ENCODE peak calls at places on chromosomes 12 and 14, in ten cellular contexts. H is HCT116, E is tibial nerve, U is left ventricle myocardium inferior, O is mammary epithelial cell, K is dorsolateral prefrontal cortex, D is Calu3, V is GM20000, S is stomach, T is mesothelial cell of epicardium. B is an unnamed sample.

GRCh38 chr14:96565811-96566210 is 63.6 kb downstream of the PAPOLA start:
- DNase-seq in H (no peak), E (no peak), U (no peak), O (no peak), K (no peak), D (no peak), V (no peak), S (no peak), T (no peak), B (no peak)

GRCh38 chr12:49200882-49201594 is 12.2 kb upstream of the TUBA1A start:
- DNase-seq in H (peak), E (peak), U (no peak), O (peak), K (no peak), D (no peak), V (peak), S (no peak), T (no peak), B (no peak)

GRCh38 chr14:71289536-71289935 is 382.3 kb downstream of the PCNX1 start:
- DNase-seq in H (no peak), E (no peak), U (no peak), O (no peak), K (no peak), D (no peak), V (peak), S (no peak), T (no peak), B (peak)

GRCh38 chr14:96191355-96191754 is 13.3 kb upstream of the BDKRB2 start:
- DNase-seq in H (no peak), E (no peak), U (no peak), O (no peak), K (no peak), D (no peak), V (no peak), S (no peak), T (no peak), B (no peak)

GRCh38 chr14:45990252-45990651 is 661.3 kb downstream of the RPL10L start:
- DNase-seq in H (peak), E (no peak), U (no peak), O (no peak), K (no peak), D (no peak), V (no peak), S (no peak), T (no peak), B (no peak)

GRCh38 chr12:11827096-11827841 is 177.8 kb downstream of the ETV6 start:
- DNase-seq in H (no peak), E (no peak), U (no peak), O (no peak), K (no peak), D (no peak), V (no peak), S (no peak), T (no peak), B (no peak)

GRCh38 chr12:95520825-95521224 is 30.5 kb downstream of the USP44 start:
- DNase-seq in H (no peak), E (no peak), U (no peak), O (no peak), K (no peak), D (no peak), V (no peak), S (no peak), T (no peak), B (no peak)

GRCh38 chr14:24900281-24900868 is 149.6 kb downstream of the STXBP6 start:
- DNase-seq in H (no peak), E (peak), U (no peak), O (no peak), K (no peak), D (no peak), V (no peak), S (no peak), T (no peak), B (no peak)

GRCh38 chr14:30521899-30522736 is 36.8 kb upstream of the G2E3 start:
- DNase-seq in H (peak), E (no peak), U (no peak), O (peak), K (no peak), D (no peak), V (peak), S (no peak), T (no peak), B (no peak)

GRCh38 chr12:124434951-124435805 is 132.2 kb downstream of the NCOR2 start:
- DNase-seq in H (no peak), E (no peak), U (no peak), O (no peak), K (no peak), D (no peak), V (no peak), S (no peak), T (no peak), B (no peak)

GRCh38 chr12:570237-570925 is 92.9 kb downstream of the NINJ2 start:
- DNase-seq in H (peak), E (peak), U (peak), O (peak), K (no peak), D (peak), V (no peak), S (peak), T (peak), B (no peak)

GRCh38 chr14:34423445-34423844 is 38.6 kb downstream of the SPTSSA start:
- DNase-seq in H (no peak), E (no peak), U (no peak), O (no peak), K (no peak), D (no peak), V (no peak), S (no peak), T (no peak), B (no peak)

GRCh38 chr14:85579957-85580356 is 50.0 kb downstream of the FLRT2 start:
- DNase-seq in H (no peak), E (no peak), U (no peak), O (no peak), K (no peak), D (no peak), V (no peak), S (no peak), T (no peak), B (no peak)

GRCh38 chr12:1880153-1880845 is 38.2 kb downstream of the CACNA2D4 start:
- DNase-seq in H (no peak), E (no peak), U (no peak), O (no peak), K (no peak), D (no peak), V (no peak), S (no peak), T (no peak), B (no peak)

GRCh38 chr12:50240792-50241114 is 42.6 kb downstream of the LIMA1 start:
- DNase-seq in H (no peak), E (no peak), U (no peak), O (no peak), K (no peak), D (no peak), V (no peak), S (no peak), T (no peak), B (no peak)

GRCh38 chr12:108364879-108365278 is 25.8 kb upstream of the CMKLR1 start:
- DNase-seq in H (no peak), E (no peak), U (no peak), O (no peak), K (no peak), D (no peak), V (no peak), S (no peak), T (no peak), B (no peak)

GRCh38 chr12:99745106-99745505 is 97.6 kb downstream of the GARIN6 start:
- DNase-seq in H (no peak), E (no peak), U (no peak), O (no peak), K (no peak), D (no peak), V (no peak), S (no peak), T (no peak), B (no peak)

GRCh38 chr12:99745895-99746294 is 98.3 kb downstream of the GARIN6 start:
- DNase-seq in H (no peak), E (no peak), U (no peak), O (no peak), K (no peak), D (no peak), V (no peak), S (no peak), T (no peak), B (no peak)

DNA sequence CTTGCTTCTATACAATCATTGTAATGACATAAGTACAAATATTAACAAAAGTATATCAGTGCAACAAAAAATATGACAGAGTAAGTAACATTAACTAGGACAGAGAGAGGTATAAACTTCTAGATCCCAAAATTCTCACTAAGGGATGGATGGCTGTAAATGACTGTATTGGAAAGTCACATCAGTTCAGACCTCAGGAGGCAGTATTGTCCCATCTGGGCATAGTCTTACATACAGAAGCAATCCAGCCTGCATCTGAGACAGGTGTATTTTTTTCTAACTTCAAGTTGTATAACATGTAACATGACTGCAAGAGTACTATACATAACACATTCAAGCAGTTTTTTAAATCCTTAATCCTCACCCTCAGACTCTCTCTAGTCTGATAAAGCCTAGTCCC is 99.0 kb downstream of the GARIN6 start:
- DNase-seq in H (no peak), E (no peak), U (no peak), O (no peak), K (no peak), D (no peak), V (no peak), S (no peak), T (no peak), B (no peak)
- TF ChIP-seq CTCF in H (no peak), E (no peak), U (no peak), O (peak), K (no peak), D (no peak), V (no peak), S (no peak), T (no peak), B (no peak)

DNA sequence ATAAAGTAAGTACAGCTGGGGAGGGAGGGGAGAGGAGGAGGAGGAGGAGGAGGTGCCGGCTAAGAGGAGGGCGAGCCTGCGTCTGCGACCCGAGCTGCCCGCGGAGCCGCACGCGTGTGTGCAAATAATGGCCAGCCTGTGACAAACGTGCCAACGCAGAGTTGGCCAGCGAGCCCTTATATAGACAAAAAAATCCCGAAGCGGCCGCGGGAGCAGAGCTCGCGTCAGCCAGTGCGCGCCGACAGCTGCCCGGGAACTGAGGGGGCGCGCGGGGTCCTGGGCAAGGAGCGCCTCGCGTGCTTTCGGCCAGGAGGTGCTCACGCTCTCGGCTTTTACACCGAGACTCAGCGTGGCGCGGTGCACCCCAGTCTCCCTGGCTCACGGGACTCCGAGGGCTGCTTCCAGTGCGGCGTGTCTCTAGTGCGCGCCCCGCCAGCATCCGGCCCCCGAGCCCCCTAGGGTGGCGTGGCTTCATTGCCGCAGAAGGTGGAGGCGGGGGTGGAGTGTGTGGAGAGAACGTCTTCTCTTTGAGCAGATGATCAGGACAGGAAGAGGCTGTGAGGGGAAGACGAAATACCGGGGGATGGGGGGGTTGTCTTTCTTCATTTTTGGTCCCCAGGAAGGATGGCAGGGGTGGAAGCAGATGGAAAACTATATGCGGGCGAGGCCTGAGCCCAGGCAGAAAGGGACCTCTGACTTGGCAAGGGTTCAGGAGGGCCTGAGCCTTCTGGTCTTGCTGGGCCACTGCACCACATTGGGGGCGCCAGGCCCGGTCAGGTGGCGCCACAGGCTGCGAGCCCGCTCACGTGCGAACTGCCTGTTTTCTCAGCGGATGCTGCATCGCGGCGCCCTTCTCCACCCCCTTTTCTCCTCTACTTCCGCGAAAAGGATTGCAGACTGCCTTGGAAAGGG is 659 bp downstream of the SLC16A7 start:
- DNase-seq in H (peak), E (peak), U (peak), O (peak), K (peak), D (peak), V (peak), S (peak), T (peak), B (peak)
- TF ChIP-seq CTCF in H (no peak), E (no peak), U (no peak), O (no peak), K (no peak), D (no peak), V (no peak), S (no peak), T (no peak), B (no peak)

GRCh38 chr12:128644664-128645296 is 179.0 kb downstream of the SLC15A4 start:
- DNase-seq in H (no peak), E (peak), U (no peak), O (no peak), K (peak), D (peak), V (peak), S (peak), T (no peak), B (peak)
- TF ChIP-seq CTCF in H (no peak), E (peak), U (peak), O (peak), K (peak), D (peak), V (peak), S (peak), T (peak), B (peak)

DNA sequence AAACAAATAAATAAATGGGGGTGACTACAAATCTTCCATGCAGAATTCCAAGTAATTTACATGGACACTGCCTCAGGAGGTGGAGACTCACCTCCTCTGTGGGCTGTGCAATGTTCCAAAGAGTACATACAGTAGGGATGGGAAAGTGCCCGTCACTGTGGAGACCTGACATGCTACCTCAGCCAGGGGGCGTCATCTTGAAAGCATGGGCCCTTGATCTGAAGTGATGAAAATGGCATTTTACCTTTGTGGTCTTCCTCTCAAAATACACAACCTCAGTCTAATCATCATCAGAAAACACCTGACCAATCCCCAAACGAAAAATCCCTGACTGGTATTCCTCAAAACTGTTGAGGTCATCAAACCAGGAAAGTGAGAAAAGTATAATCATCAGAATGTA is 48.4 kb downstream of the ANAPC7 start:
- DNase-seq in H (peak), E (no peak), U (no peak), O (no peak), K (no peak), D (peak), V (peak), S (no peak), T (no peak), B (peak)
- TF ChIP-seq CTCF in H (peak), E (no peak), U (peak), O (peak), K (no peak), D (peak), V (peak), S (peak), T (peak), B (peak)

DNA sequence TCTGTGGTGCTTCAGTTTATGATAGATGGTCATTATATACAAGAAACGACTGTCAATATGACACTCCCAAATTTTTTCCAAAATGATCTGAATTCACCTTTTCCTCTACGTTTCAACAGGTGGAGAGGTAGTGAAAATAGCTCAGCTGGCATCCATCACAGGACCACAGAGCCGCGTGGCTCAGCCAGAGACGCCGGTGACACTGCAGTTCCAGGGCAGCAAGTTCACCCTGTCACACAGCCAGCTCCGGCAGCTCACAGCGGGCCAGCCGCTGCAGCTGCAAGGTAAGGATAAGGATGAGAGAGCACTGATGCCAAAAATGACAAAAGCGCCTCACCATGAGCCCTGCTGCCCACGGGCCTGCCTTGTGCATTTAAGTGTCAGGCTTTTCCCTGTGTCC is 73.9 kb downstream of the EP400 start:
- DNase-seq in H (no peak), E (no peak), U (peak), O (no peak), K (no peak), D (no peak), V (no peak), S (no peak), T (no peak), B (no peak)
- TF ChIP-seq CTCF in H (no peak), E (no peak), U (no peak), O (no peak), K (no peak), D (no peak), V (no peak), S (no peak), T (no peak), B (no peak)

GRCh38 chr14:81565441-81566290 is 32.0 kb upstream of the SEL1L start:
- DNase-seq in H (peak), E (peak), U (no peak), O (no peak), K (no peak), D (peak), V (peak), S (no peak), T (no peak), B (peak)
- TF ChIP-seq CTCF in H (peak), E (peak), U (peak), O (peak), K (peak), D (peak), V (peak), S (peak), T (peak), B (peak)

GRCh38 chr14:23281247-23281646 is 4.7 kb downstream of the HOMEZ start:
- DNase-seq in H (no peak), E (no peak), U (no peak), O (no peak), K (no peak), D (no peak), V (no peak), S (no peak), T (no peak), B (no peak)

GRCh38 chr14:23286904-23287479 is 1.1 kb upstream of the HOMEZ start:
- DNase-seq in H (no peak), E (no peak), U (no peak), O (no peak), K (no peak), D (no peak), V (no peak), S (no peak), T (no peak), B (no peak)

GRCh38 chr14:23284654-23285529 is 1.0 kb downstream of the HOMEZ start:
- DNase-seq in H (no peak), E (no peak), U (no peak), O (peak), K (no peak), D (no peak), V (peak), S (no peak), T (no peak), B (peak)

GRCh38 chr14:23285530-23286019 is 357 bp downstream of the HOMEZ start:
- DNase-seq in H (no peak), E (no peak), U (no peak), O (no peak), K (no peak), D (no peak), V (no peak), S (no peak), T (no peak), B (no peak)

DNA sequence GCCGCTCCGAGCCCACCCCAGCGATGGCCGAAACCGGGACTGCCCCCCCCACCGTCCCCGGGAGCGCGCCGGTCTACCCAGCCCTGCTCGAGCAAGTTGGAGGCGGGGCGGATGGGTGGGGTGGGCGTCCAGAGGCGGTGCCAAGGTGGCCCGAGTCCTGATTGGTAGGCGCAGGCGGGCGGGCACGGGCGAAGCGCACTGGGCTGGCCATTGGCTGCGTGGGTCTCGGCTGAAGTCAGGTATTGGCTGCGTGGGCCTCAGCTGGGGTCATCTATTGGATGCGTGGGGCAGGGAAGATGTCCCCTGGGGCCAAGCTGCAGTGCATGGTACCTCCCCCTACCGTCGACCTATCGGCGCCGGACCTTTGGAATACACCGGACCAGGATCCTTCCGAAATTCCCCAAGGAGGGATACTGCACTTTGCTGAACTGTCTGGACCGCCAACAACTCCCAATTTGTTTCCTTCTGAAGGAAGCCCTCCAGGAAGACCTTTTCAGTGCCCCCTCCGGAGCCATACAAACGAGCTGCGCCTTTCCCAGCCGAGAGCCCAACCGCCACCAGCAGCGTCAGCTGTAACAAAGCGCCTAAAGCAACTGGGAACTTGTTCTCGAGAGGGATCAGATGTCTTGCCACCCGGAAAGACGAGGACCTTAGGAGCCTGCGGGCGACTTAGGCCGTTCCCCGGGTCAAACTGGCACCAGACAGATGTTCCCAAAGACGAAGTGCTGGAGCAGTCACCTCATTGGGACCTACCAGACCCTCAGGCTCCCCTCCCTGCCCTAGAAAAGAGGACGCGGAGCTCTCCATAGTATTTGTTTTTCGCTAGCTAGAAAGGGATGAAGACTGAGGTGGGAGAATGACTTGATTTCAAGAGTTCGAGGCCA is at the start of gene HOMEZ:
- DNase-seq in H (peak), E (peak), U (peak), O (peak), K (peak), D (peak), V (peak), S (peak), T (peak), B (peak)
- TF ChIP-seq CTCF in H (no peak), E (peak), U (peak), O (no peak), K (peak), D (no peak), V (no peak), S (peak), T (no peak), B (no peak)

B was measured in activated CD8-positive, alpha-beta T cell treated with anti-CD3 and anti-CD28 coated beads for 36 hours.